ENCODE peak calls at places on chromosome 17, in four cellular contexts. G is uterus, D is heart left ventricle, E is upper lobe of left lung. M is an unnamed sample. For H3K4me1, the result is how much of the 10 kb centered on the place peaks cover.

GRCh38 chr17:3845361-3845753 is 689 bp downstream of the NCBP3 start:
- DNase-seq in G (no peak), D (no peak), E (no peak), M (no peak)

GRCh38 chr17:57724729-57725125 is 20.4 kb downstream of the CCDC182 start:
- DNase-seq in G (no peak), D (no peak), E (peak), M (no peak)

GRCh38 chr17:82353484-82353883 is 5.6 kb upstream of the TEX19 start:
- DNase-seq in G (no peak), D (no peak), E (peak), M (no peak)

GRCh38 chr17:39614545-39615157 is 6.9 kb upstream of the NEUROD2 start:
- DNase-seq in G (no peak), D (no peak), E (no peak), M (no peak)

GRCh38 chr17:43723697-43724359 is 34.8 kb downstream of the SOST start:
- DNase-seq in G (no peak), D (no peak), E (no peak), M (no peak)

GRCh38 chr17:66165537-66166123 is 26.3 kb downstream of the CEP112 start:
- DNase-seq in G (no peak), D (no peak), E (no peak), M (no peak)

GRCh38 chr17:12537436-12537835 is 128.3 kb upstream of the MYOCD start:
- DNase-seq in G (no peak), D (no peak), E (no peak), M (no peak)

GRCh38 chr17:16943541-16944333 is 28.2 kb downstream of the TNFRSF13B start:
- DNase-seq in G (no peak), D (no peak), E (no peak), M (peak)

GRCh38 chr17:16027708-16028584 is 28.3 kb downstream of the TTC19 start:
- DNase-seq in G (no peak), D (no peak), E (no peak), M (no peak)

GRCh38 chr17:6393368-6393952 is 41.5 kb downstream of the AIPL1 start:
- DNase-seq in G (no peak), D (no peak), E (no peak), M (no peak)

GRCh38 chr17:56142325-56142724 is 10.9 kb upstream of the ANKFN1 start:
- DNase-seq in G (no peak), D (no peak), E (no peak), M (no peak)

GRCh38 chr17:76697702-76698465 is 12.9 kb downstream of the MXRA7 start:
- DNase-seq in G (peak), D (peak), E (no peak), M (no peak)

GRCh38 chr17:41768682-41769288 is 17.7 kb downstream of the JUP start:
- DNase-seq in G (no peak), D (no peak), E (peak), M (no peak)

DNA sequence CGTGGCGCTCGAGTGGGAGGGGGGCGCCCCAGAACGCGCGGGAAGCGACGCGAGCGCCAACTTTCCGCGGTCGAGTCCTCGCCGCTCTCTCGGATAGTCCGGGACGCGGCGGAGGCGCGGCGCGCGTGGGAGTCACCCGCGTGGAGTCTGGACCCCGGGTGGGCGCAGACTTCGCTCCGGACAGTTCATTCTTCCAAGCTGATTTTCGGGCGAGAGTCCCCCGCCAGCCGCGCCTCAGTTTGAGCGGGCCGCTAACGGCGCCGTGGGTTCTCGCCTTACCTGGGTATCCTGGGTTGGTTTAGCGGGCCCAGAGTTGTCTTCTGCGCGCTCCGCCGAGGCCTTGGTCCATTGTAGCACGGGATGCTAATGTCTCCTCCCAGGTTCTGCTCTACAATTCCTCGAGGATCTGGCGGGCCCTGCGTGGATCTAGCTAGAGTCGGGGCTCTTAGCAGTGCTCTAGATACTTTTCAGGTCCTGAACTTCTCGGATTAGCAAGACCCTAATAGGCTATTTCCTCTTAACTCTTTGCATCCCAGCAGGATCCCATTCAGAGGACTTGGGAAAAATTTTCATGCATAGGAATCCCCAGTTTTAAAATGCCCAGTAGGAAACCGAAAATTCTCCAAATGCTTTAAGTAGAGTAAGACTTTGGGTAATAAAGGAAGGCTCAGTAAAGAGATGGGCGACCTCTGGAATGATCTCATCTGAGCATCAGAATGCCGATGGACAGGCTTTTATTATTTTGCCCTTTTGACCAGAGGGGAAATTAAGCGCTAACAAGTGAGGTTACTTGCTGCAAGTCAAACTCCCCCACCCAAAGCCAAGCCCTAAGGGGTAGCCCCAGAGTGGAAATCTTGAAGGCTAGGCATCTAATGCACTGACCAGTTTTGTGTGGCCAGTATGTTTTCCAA is 527 bp upstream of the GJC1 start:
- DNase-seq in G (peak), D (peak), E (peak), M (no peak)
- TF ChIP-seq POLR2A in G (no peak), D (no peak), E (no peak), M (no peak)

GRCh38 chr17:78347453-78347852 is 12.4 kb downstream of the SOCS3 start:
- DNase-seq in G (no peak), D (no peak), E (no peak), M (no peak)
- H3K4me1 ChIP-seq in G (under half), D (half or more), E (half or more), M (under half)

DNA sequence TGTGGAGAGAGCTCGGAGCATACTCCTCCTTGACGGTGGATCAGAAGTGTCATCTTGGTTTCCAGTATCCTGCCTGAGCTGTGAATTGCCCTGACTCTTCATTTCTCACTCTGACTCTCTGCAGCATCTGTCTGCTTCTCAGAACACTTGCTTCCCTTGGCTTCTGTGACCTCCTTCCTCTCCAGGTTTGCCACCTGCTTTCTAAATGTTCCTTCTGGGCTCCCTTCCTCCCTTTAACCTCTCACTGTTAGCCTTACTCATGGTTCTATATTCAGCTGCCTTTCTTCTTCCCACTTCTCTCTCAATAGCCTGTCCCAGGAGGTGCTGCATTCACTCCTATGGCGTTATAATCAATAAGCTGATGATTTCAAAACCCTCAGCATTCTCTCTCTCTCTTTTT is 11.2 kb upstream of the PRKAR1A start:
- DNase-seq in G (no peak), D (no peak), E (no peak), M (no peak)
- H3K27ac ChIP-seq in G (no peak), D (no peak), E (no peak), M (no peak)

GRCh38 chr17:44848257-44848795 is 643 bp downstream of the HIGD1B start:
- DNase-seq in G (no peak), D (no peak), E (no peak), M (no peak)
- TF ChIP-seq POLR2A in G (no peak), D (no peak), E (no peak), M (no peak)

DNA sequence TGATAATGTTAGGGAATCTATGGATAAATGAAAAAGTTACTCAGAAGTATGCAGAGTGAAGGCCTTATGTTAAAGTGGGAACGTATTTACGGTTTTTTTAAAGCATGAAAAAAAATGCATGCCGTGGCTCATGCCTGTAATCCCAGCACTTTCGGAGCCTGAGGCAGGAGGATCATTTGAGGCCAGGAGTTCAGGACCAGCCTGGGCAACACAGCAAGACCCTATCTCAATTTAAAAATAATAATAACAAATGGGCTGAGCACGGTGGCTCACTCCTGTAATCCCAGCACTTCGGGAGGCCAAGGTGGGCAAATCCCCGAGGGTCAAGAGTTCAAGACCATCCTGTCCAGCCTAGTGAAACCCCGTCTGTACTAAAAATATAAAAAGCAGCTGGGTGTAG is 6.0 kb downstream of the POLR2A start:
- DNase-seq in G (no peak), D (no peak), E (no peak), M (no peak)
- H3K4me1 ChIP-seq in G (under half), D (half or more), E (under half), M (under half)

DNA sequence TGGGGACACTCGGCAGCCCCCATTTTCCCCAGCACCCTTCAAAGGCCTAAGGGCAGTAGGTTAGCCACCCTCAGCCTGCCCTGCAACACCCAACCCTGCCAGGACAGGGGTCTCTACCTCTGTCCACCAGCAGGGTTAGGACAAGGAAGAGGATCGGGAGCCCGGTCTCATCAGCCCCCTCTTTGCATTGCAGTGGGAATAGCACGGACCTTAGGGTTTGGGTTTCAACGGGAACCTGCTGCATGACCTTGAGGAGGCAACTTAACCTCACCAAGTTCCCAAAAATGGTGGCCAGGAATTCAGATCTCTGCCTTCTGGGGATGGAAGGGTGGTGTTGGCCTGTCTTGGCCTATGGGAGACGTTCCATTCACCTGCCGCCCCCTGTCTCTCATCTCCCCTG is 20.2 kb upstream of the SPPL2C start:
- DNase-seq in G (no peak), D (no peak), E (no peak), M (no peak)
- H3K27ac ChIP-seq in G (no peak), D (no peak), E (no peak), M (no peak)

DNA sequence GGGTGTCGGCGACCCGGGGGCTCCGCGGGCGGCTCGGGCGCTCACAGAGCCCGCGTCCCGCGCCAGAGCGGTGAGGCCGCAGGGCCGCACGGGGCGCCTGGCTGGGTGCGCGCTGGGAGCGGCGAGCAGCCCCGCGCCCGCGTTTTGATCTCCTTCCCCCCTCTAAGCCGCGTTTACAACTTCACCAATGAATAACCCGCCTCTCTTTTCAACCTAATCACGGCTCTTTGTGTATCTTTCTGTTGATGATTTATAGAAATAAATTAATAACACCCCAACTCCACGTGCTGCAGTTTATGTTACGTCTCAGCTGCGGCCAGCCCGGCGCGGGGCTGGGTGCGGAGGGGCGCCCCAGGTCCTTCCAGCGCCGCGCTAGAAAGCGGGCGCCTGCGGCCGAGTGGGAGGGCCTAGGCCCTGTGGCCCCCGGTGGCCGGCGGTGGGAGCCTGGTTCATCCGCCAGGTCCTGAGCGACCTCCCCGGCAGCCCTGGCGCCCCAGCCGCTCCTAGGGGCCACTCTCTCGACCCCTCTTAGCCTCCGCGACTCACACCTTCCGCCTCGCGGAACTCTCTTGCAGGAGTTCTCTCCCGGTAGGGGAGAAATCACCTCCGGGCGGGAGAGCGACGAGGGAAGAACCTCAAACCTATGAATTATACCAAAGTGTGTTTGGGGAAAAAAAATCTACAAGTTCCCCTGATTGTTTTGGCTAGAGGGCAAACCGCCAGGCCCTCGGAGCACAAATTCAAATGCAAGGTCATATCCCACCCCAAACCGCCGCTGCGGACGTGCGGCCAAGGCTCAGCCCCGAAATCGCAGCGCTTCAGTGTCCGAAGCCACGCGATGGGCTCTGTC is 1.9 kb downstream of the HNF1B start:
- DNase-seq in G (no peak), D (no peak), E (peak), M (no peak)
- TF ChIP-seq POLR2A in G (no peak), D (no peak), E (peak), M (peak)

GRCh38 chr17:61484174-61484573 is 32.0 kb downstream of the TBX4 start:
- DNase-seq in G (no peak), D (no peak), E (no peak), M (no peak)

GRCh38 chr17:61486135-61487120 is 34.2 kb downstream of the TBX4 start:
- DNase-seq in G (peak), D (no peak), E (peak), M (no peak)

GRCh38 chr17:61483778-61484116 is 31.5 kb downstream of the TBX4 start:
- DNase-seq in G (no peak), D (no peak), E (no peak), M (no peak)

GRCh38 chr17:61487161-61487654 is 35.0 kb downstream of the TBX4 start:
- DNase-seq in G (no peak), D (no peak), E (peak), M (no peak)

DNA sequence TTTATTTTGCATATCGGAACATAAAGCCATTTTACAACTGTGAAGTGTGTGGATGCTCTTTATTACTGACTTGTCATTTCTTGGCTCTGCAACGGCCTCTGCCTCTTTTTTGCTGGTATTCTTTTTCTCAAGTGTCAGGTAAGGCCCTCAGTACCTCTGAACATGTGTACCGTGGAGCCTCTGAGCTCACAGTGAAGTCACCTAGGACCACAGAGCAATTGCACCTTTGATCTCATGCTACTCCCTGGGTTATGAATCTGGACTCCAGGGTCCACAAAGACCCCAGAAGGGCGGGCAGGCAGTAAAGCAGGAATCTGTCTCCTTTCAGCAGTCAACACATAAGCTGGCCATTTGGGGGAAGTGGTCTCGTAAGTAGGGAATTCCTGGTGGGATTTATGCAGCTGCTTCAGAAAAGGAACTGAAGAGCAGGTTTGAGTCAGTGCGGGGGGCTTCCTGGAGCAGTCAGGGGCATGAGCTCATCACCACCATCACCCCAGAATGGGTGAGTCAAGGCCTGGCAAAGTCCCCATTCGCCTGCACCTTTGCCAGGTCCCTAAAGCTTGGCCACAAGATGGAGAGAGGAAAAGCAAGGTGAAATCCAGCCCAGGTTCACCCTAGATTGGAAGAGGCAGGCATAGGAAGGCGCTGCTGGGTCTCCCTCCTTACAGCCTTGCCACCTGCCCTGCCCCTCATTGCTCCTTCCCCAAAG is 33.0 kb downstream of the TBX4 start:
- DNase-seq in G (no peak), D (no peak), E (no peak), M (no peak)
- H3K4me1 ChIP-seq in G (under half), D (under half), E (under half), M (under half)

GRCh38 chr17:8294361-8294760 is 839 bp downstream of the SLC25A35 start:
- DNase-seq in G (no peak), D (no peak), E (peak), M (no peak)
- H3K27ac ChIP-seq in G (no peak), D (no peak), E (no peak), M (no peak)

DNA sequence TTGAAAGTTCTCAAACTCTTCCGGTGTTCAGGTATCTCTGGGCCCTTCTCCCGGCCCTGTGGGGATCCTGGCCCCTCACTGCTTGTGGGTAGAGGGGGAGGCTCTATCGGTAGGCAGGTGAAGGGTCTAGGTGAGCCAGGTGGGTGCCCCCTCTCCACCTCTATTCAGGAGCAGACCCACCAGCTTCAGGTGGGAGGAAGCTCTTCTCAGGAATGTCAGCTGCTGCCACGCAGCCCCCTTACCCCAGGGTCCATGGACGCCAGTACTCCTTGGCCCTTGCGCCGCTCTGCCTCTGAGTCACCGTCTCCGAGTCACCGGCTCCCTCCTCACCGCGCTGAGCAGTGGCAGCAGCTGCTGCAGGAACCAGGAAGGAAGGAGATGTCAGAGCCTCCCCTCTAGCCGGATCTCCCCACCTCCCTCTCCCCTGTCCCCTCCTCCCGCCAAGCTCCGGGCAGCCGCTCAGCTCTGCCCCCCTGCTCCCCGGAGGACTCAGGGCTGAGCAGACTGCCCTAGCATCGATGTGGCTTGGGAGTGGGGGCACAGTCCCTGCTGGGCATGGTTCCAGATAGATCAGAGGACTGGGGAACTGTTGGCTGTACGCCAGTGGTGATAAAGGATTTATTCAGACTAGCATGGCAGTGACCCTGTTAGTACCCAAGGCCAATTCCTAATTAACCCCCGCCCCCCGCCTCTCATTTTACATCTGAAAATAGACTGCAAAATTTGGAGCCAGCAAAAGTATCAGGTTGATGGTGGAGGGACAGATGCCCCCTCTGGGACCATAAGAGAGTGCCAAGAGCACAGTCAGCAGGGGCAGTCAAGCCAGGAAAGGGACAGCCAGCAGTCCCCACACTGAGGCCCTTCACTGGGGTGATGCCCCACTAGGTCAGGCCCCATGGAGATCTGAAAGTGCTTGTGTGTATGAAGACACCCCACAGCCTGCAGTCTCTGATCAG is at the start of gene OSBPL7:
- DNase-seq in G (peak), D (peak), E (peak), M (peak)
- TF ChIP-seq POLR2A in G (no peak), D (no peak), E (peak), M (peak)

M was measured in Peyer's patch.